ENCODE peak calls at places on chromosomes 7 and 10, in four cellular contexts. One of them, this sample, is unnamed.

GRCh38 chr10:120369831-120370230 is 87.2 kb upstream of the PLPP4 start:
- DNase-seq in neuronal stem cell: no peak
- DNase-seq in upper lobe of right lung: no peak
- DNase-seq in uterus: no peak
- DNase-seq in this sample: no peak

GRCh38 chr7:149859881-149860280 is 13.9 kb upstream of the ATP6V0E2 start:
- DNase-seq in neuronal stem cell: no peak
- DNase-seq in upper lobe of right lung: no peak
- DNase-seq in uterus: no peak
- DNase-seq in this sample: no peak

GRCh38 chr7:111132833-111133232 is 41.9 kb downstream of the LRRN3 start:
- DNase-seq in neuronal stem cell: no peak
- DNase-seq in upper lobe of right lung: no peak
- DNase-seq in uterus: no peak
- DNase-seq in this sample: no peak

GRCh38 chr7:83038787-83039186 is 123.9 kb downstream of the PCLO start:
- DNase-seq in neuronal stem cell: no peak
- DNase-seq in upper lobe of right lung: no peak
- DNase-seq in uterus: no peak
- DNase-seq in this sample: no peak

GRCh38 chr7:155804897-155805825 is 7.1 kb downstream of the SHH start:
- DNase-seq in neuronal stem cell: peak; percentile 85
- DNase-seq in upper lobe of right lung: peak; percentile 89
- DNase-seq in uterus: no peak
- DNase-seq in this sample: no peak

GRCh38 chr10:99658622-99659030 is 683 bp upstream of the ENTPD7 start:
- DNase-seq in neuronal stem cell: peak; percentile 23
- DNase-seq in upper lobe of right lung: peak; percentile 83
- DNase-seq in uterus: peak; percentile 19
- DNase-seq in this sample: no peak

GRCh38 chr7:3063016-3063753 is 19.5 kb upstream of the CARD11 start:
- DNase-seq in neuronal stem cell: no peak
- DNase-seq in upper lobe of right lung: no peak
- DNase-seq in uterus: no peak
- DNase-seq in this sample: no peak

GRCh38 chr7:12322287-12322902 is 81.3 kb downstream of the VWDE start:
- DNase-seq in neuronal stem cell: no peak
- DNase-seq in upper lobe of right lung: no peak
- DNase-seq in uterus: no peak
- DNase-seq in this sample: no peak

GRCh38 chr7:105389090-105389650 is 449 bp upstream of the SRPK2 start:
- DNase-seq in neuronal stem cell: peak; percentile 33
- DNase-seq in upper lobe of right lung: peak; percentile 76
- DNase-seq in uterus: peak; percentile 39
- DNase-seq in this sample: peak; percentile 39

GRCh38 chr7:132815130-132815529 is 238.9 kb upstream of the PLXNA4 start:
- DNase-seq in neuronal stem cell: no peak
- DNase-seq in upper lobe of right lung: no peak
- DNase-seq in uterus: no peak
- DNase-seq in this sample: no peak

GRCh38 chr7:18151419-18151818 is 123.8 kb upstream of the PRPS1L1 start:
- DNase-seq in neuronal stem cell: no peak
- DNase-seq in upper lobe of right lung: no peak
- DNase-seq in uterus: no peak
- DNase-seq in this sample: no peak

GRCh38 chr10:132212816-132213215 is 26.1 kb downstream of the DPYSL4 start:
- DNase-seq in neuronal stem cell: no peak
- DNase-seq in upper lobe of right lung: no peak
- DNase-seq in uterus: no peak
- DNase-seq in this sample: no peak

GRCh38 chr10:103619424-103620356 is 126.2 kb downstream of the NEURL1 start:
- DNase-seq in neuronal stem cell: no peak
- DNase-seq in upper lobe of right lung: no peak
- DNase-seq in uterus: no peak
- DNase-seq in this sample: no peak

GRCh38 chr10:28982950-28983349 is 305.6 kb downstream of the BAMBI start:
- DNase-seq in neuronal stem cell: no peak
- DNase-seq in upper lobe of right lung: no peak
- DNase-seq in uterus: no peak
- DNase-seq in this sample: no peak

GRCh38 chr7:134997214-134997885 is 11.0 kb downstream of the AGBL3 start:
- DNase-seq in neuronal stem cell: no peak
- DNase-seq in upper lobe of right lung: no peak
- DNase-seq in uterus: no peak
- DNase-seq in this sample: no peak

GRCh38 chr10:45819552-45819951 is 27.7 kb downstream of the AGAP4 start:
- DNase-seq in neuronal stem cell: no peak
- DNase-seq in upper lobe of right lung: no peak
- DNase-seq in uterus: no peak
- DNase-seq in this sample: no peak

GRCh38 chr7:157574120-157574519 is 237.3 kb downstream of the DNAJB6 start:
- DNase-seq in neuronal stem cell: no peak
- DNase-seq in upper lobe of right lung: no peak
- DNase-seq in uterus: no peak
- DNase-seq in this sample: no peak

GRCh38 chr7:143410523-143411004 is 1.9 kb upstream of the EPHA1 start:
- DNase-seq in neuronal stem cell: no peak
- DNase-seq in upper lobe of right lung: no peak
- DNase-seq in uterus: peak; percentile 80
- DNase-seq in this sample: no peak

GRCh38 chr7:5594616-5595544 is 171.2 kb upstream of the TNRC18 start:
- DNase-seq in neuronal stem cell: peak; percentile 66
- DNase-seq in upper lobe of right lung: no peak
- DNase-seq in uterus: peak; percentile 48
- DNase-seq in this sample: no peak

GRCh38 chr10:131724891-131725735 is 175.7 kb upstream of the PPP2R2D start:
- DNase-seq in neuronal stem cell: no peak
- DNase-seq in upper lobe of right lung: peak; percentile 60
- DNase-seq in uterus: no peak
- DNase-seq in this sample: no peak

GRCh38 chr7:74627699-74628411 is 29.7 kb upstream of the GTF2I start:
- DNase-seq in neuronal stem cell: peak; percentile 54
- DNase-seq in upper lobe of right lung: peak; percentile 76
- DNase-seq in uterus: no peak
- DNase-seq in this sample: no peak

GRCh38 chr10:10475812-10476211 is 541.9 kb upstream of the CELF2 start:
- DNase-seq in neuronal stem cell: no peak
- DNase-seq in upper lobe of right lung: no peak
- DNase-seq in uterus: no peak
- DNase-seq in this sample: no peak

GRCh38 chr10:132122939-132123445 is 57.2 kb downstream of the JAKMIP3 start:
- DNase-seq in neuronal stem cell: no peak
- DNase-seq in upper lobe of right lung: no peak
- DNase-seq in uterus: no peak
- DNase-seq in this sample: no peak

GRCh38 chr7:64888561-64888900 is 14.5 kb upstream of the ZNF273 start:
- DNase-seq in neuronal stem cell: no peak
- DNase-seq in upper lobe of right lung: no peak
- DNase-seq in uterus: no peak
- DNase-seq in this sample: no peak

GRCh38 chr7:151550601-151551286 is 31.0 kb upstream of the RHEB start:
- DNase-seq in neuronal stem cell: no peak
- DNase-seq in upper lobe of right lung: peak; percentile 66
- DNase-seq in uterus: no peak
- DNase-seq in this sample: no peak

GRCh38 chr7:46033592-46033991 is 112.5 kb upstream of the IGFBP3 start:
- DNase-seq in neuronal stem cell: no peak
- DNase-seq in upper lobe of right lung: no peak
- DNase-seq in uterus: no peak
- DNase-seq in this sample: no peak

GRCh38 chr7:28980504-28981281 is 22.6 kb upstream of the TRIL start:
- DNase-seq in neuronal stem cell: no peak
- DNase-seq in upper lobe of right lung: no peak
- DNase-seq in uterus: no peak
- DNase-seq in this sample: no peak

GRCh38 chr10:107994621-107995274 is 830.2 kb upstream of the SORCS1 start:
- DNase-seq in neuronal stem cell: no peak
- DNase-seq in upper lobe of right lung: no peak
- DNase-seq in uterus: no peak
- DNase-seq in this sample: no peak

GRCh38 chr7:72538856-72539255 is 126.7 kb upstream of the CALN1 start:
- DNase-seq in neuronal stem cell: no peak
- DNase-seq in upper lobe of right lung: no peak
- DNase-seq in uterus: no peak
- DNase-seq in this sample: no peak

GRCh38 chr7:130989006-130989795 is 255.2 kb upstream of the KLF14 start:
- DNase-seq in neuronal stem cell: no peak
- DNase-seq in upper lobe of right lung: no peak
- DNase-seq in uterus: no peak
- DNase-seq in this sample: no peak

GRCh38 chr10:4488924-4489323 is 337.1 kb upstream of the AKR1E2 start:
- DNase-seq in neuronal stem cell: no peak
- DNase-seq in upper lobe of right lung: no peak
- DNase-seq in uterus: no peak
- DNase-seq in this sample: no peak

GRCh38 chr10:77909755-77910375 is 16.7 kb downstream of the DLG5 start:
- DNase-seq in neuronal stem cell: no peak
- DNase-seq in upper lobe of right lung: no peak
- DNase-seq in uterus: no peak
- DNase-seq in this sample: no peak

GRCh38 chr7:137474627-137475026 is 131.1 kb upstream of the PTN start:
- DNase-seq in neuronal stem cell: no peak
- DNase-seq in upper lobe of right lung: no peak
- DNase-seq in uterus: no peak
- DNase-seq in this sample: no peak

DNA sequence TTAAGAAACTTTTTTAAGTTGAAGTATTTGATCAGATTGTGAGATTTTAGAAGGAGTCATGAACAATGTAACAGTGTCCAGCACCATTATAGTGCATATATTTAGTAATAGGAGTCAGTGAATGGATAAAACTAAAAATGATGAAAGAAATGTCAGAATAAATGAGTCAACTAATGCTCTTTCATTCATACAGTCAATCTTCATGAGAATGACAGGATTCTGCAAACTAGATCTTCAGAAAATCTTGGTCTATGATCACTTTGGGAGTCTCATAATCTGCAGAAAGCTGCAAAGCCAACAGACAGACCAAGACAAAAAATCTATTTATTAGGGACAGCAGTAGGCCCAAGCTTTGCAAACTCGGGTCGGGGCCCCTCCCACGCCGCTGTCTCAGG is 710 bp downstream of the RNLS start:
- DNase-seq in neuronal stem cell: peak; percentile 1
- DNase-seq in upper lobe of right lung: no peak
- DNase-seq in uterus: no peak
- DNase-seq in this sample: no peak
- H3K4me3 ChIP-seq in neuronal stem cell: no peak overlapping the region
- H3K4me3 ChIP-seq in upper lobe of right lung: peak overlapping the region; percentile 71
- H3K4me3 ChIP-seq in uterus: peak overlapping the region; percentile 74
- H3K4me3 ChIP-seq in this sample: peak overlapping the region; percentile 68

GRCh38 chr10:71314028-71314693 is 4.9 kb upstream of the SLC29A3 start:
- DNase-seq in neuronal stem cell: peak; percentile 48
- DNase-seq in upper lobe of right lung: no peak
- DNase-seq in uterus: peak; percentile 74
- DNase-seq in this sample: no peak
- H3K4me3 ChIP-seq in neuronal stem cell: no peak overlapping the region
- H3K4me3 ChIP-seq in upper lobe of right lung: no peak overlapping the region
- H3K4me3 ChIP-seq in uterus: no peak overlapping the region
- H3K4me3 ChIP-seq in this sample: no peak overlapping the region

DNA sequence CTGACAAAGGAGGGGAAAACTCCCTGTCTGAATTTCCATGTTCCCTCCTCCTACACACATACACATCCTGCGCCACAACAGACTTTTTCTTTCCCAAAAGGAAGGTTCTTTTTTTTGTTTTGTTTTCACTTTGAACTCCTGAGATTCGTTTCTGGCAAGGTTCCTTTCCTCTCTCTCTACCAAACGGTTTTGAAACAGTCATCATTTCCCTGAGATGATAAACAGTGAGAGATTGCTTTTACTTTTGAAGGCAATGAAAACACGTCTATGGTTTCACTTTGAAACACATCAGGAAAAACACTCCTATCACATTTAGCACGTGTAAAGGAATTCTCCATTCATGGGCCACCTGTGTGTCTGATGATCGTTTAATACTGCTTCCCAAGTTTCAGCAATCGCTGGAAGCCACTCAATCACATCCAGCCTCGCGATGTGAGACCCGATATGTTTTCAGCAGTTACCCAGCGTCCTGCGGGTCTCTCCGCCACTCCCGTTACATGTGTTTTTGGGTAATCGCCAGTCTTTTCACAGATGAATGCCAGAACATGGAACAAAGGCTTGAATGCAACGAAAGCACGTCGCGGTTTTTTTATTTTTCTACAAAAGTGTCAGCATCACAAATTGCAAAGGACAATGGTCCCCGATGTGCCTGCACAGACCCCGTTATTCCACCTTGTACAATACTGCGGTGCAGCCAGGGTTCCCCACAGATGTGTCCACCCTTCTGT is 62.8 kb upstream of the CUX1 start:
- DNase-seq in neuronal stem cell: no peak
- DNase-seq in upper lobe of right lung: no peak
- DNase-seq in uterus: peak; percentile 25
- DNase-seq in this sample: no peak
- H3K4me3 ChIP-seq in neuronal stem cell: no peak overlapping the region
- H3K4me3 ChIP-seq in upper lobe of right lung: peak overlapping the region; percentile 40
- H3K4me3 ChIP-seq in uterus: peak overlapping the region; percentile 43
- H3K4me3 ChIP-seq in this sample: peak overlapping the region; percentile 49

GRCh38 chr7:69596723-69597277 is 1.5 kb upstream of the AUTS2 start:
- DNase-seq in neuronal stem cell: no peak
- DNase-seq in upper lobe of right lung: no peak
- DNase-seq in uterus: no peak
- DNase-seq in this sample: no peak
- H3K4me3 ChIP-seq in neuronal stem cell: peak overlapping the region; percentile 92
- H3K4me3 ChIP-seq in upper lobe of right lung: peak overlapping the region; percentile 70
- H3K4me3 ChIP-seq in uterus: peak overlapping the region; percentile 59
- H3K4me3 ChIP-seq in this sample: peak overlapping the region; percentile 84

GRCh38 chr7:98760201-98760651 is 109.6 kb downstream of the TMEM130 start:
- DNase-seq in neuronal stem cell: no peak
- DNase-seq in upper lobe of right lung: no peak
- DNase-seq in uterus: no peak
- DNase-seq in this sample: no peak
- H3K4me3 ChIP-seq in neuronal stem cell: peak overlapping the region; percentile 53
- H3K4me3 ChIP-seq in upper lobe of right lung: no peak overlapping the region
- H3K4me3 ChIP-seq in uterus: no peak overlapping the region
- H3K4me3 ChIP-seq in this sample: no peak overlapping the region

This sample was measured in gastrocnemius medialis.